ENCODE peak calls at places on chromosomes 7 and 10, in seven cellular contexts. C is stimulated activated CD8-positive, alpha-beta memory T cell treated with anti-CD3 and anti-CD28 coated beads, Interleukin-15, amount 100 ng/mL, for 1 hour; V is T-helper 2 cell; B is mesothelial cell of epicardium; L is aorta; K is NCI-H748 treated with DMSO at 0.1 percent for 48 hours; A is stimulated activated naive CD8-positive, alpha-beta T cell treated with anti-CD3 and anti-CD28 coated beads, Interleukin-15, Interleukin-2, amounts not matched to agents 100 U/mL and 50 U/mL, for 24 hours. D is an unnamed sample.

GRCh38 chr10:116676118-116676517 is 55.4 kb downstream of the PNLIPRP2 start:
- DNase-seq in C (no peak), V (no peak), K (no peak), B (no peak), A (no peak), L (no peak), D (no peak)

GRCh38 chr10:85311599-85312337 is 983.4 kb downstream of the CCSER2 start:
- DNase-seq in K (no peak), L (no peak), A (no peak), B (no peak), C (no peak), V (no peak), D (no peak)

GRCh38 chr7:124898523-124898922 is 31.1 kb downstream of the POT1 start:
- DNase-seq in L (no peak), V (no peak), A (no peak), C (no peak), K (no peak), B (no peak), D (no peak)

GRCh38 chr7:155917836-155918385 is 105.6 kb upstream of the SHH start:
- DNase-seq in A (no peak), C (no peak), L (no peak), B (no peak), V (no peak), K (no peak), D (no peak)

GRCh38 chr7:145919712-145920111 is 196.9 kb upstream of the CNTNAP2 start:
- DNase-seq in L (no peak), K (no peak), A (no peak), V (no peak), B (no peak), C (no peak), D (no peak)

GRCh38 chr10:108691126-108691525 is 1232.2 kb downstream of the XPNPEP1 start:
- DNase-seq in V (no peak), A (no peak), B (no peak), C (no peak), L (no peak), K (no peak), D (no peak)

GRCh38 chr7:91239171-91239604 is 25.0 kb upstream of the FZD1 start:
- DNase-seq in B (no peak), V (no peak), A (no peak), L (no peak), K (no peak), C (no peak), D (no peak)

GRCh38 chr7:123660514-123661354 is 5.1 kb downstream of the LMOD2 start:
- DNase-seq in L (no peak), B (no peak), C (no peak), V (no peak), A (no peak), K (no peak), D (no peak)

GRCh38 chr7:107948645-107949442 is 54.1 kb downstream of the LAMB1 start:
- DNase-seq in C (no peak), K (no peak), L (no peak), B (no peak), A (no peak), V (no peak), D (no peak)